ENCODE peak calls at places on chromosomes 11 and 22, in five cellular contexts. P is SK-N-SH, L is mammary epithelial cell, S is hepatocyte, W is lower lobe of right lung. I is an unnamed sample. For H3K4me1, the result is how much of the 10 kb centered on the place peaks cover.

GRCh38 chr11:66846671-66847091 is 3.4 kb downstream of the RCE1 start:
- DNase-seq in P (no peak), L (no peak), S (no peak), W (no peak), I (no peak)

GRCh38 chr11:118442903-118443589 is 6.8 kb downstream of the KMT2A start:
- DNase-seq in P (no peak), L (no peak), S (peak), W (no peak), I (no peak)

GRCh38 chr11:43951231-43951630 is 8.8 kb downstream of the C11orf96 start:
- DNase-seq in P (no peak), L (no peak), S (no peak), W (no peak), I (no peak)

GRCh38 chr22:29346659-29347058 is 31.2 kb upstream of the RASL10A start:
- DNase-seq in P (no peak), L (no peak), S (no peak), W (no peak), I (no peak)

GRCh38 chr11:84398017-84398626 is 1112.0 kb upstream of the CCDC90B start:
- DNase-seq in P (peak), L (peak), S (peak), W (no peak), I (no peak)

GRCh38 chr11:22433517-22433916 is 95.3 kb downstream of the SLC17A6 start:
- DNase-seq in P (no peak), L (no peak), S (no peak), W (no peak), I (no peak)

GRCh38 chr11:103862827-103863213 is 173.6 kb upstream of the DDI1 start:
- DNase-seq in P (no peak), L (no peak), S (no peak), W (no peak), I (no peak)

GRCh38 chr11:1693327-1694063 is 3.5 kb upstream of the KRTAP5-6 start:
- DNase-seq in P (peak), L (peak), S (peak), W (peak), I (peak)

GRCh38 chr22:44585559-44586121 is 87.6 kb upstream of the RTL6 start:
- DNase-seq in P (no peak), L (no peak), S (no peak), W (peak), I (peak)

GRCh38 chr11:3183523-3183922 is 18.4 kb upstream of the OSBPL5 start:
- DNase-seq in P (no peak), L (no peak), S (no peak), W (peak), I (peak)

GRCh38 chr11:96614846-96615245 is 225.0 kb downstream of the JRKL start:
- DNase-seq in P (no peak), L (no peak), S (no peak), W (no peak), I (no peak)

GRCh38 chr22:44389181-44389580 is 76.4 kb upstream of the SHISAL1 start:
- DNase-seq in P (no peak), L (no peak), S (no peak), W (peak), I (no peak)

GRCh38 chr11:14789879-14790484 is 102.0 kb downstream of the CYP2R1 start:
- DNase-seq in P (no peak), L (no peak), S (no peak), W (no peak), I (no peak)

GRCh38 chr11:45252134-45252856 is 33.8 kb downstream of the SYT13 start:
- DNase-seq in P (peak), L (no peak), S (peak), W (peak), I (no peak)

GRCh38 chr11:87966744-87967143 is 208.5 kb downstream of the RAB38 start:
- DNase-seq in P (no peak), L (no peak), S (no peak), W (no peak), I (no peak)
- H3K27ac ChIP-seq in P (no peak), L (no peak), S (no peak), W (no peak), I (no peak)

GRCh38 chr11:64765291-64765803 is 5.6 kb upstream of the PYGM start:
- DNase-seq in P (peak), L (no peak), S (no peak), W (no peak), I (peak)
- H3K4me1 ChIP-seq in P (under half), L (under half), S (under half), W (under half), I (half or more)

GRCh38 chr11:12388939-12389670 is 11.7 kb downstream of the PARVA start:
- DNase-seq in P (no peak), L (no peak), S (no peak), W (no peak), I (no peak)
- H3K27ac ChIP-seq in P (no peak), L (peak), S (no peak), W (no peak), I (no peak)

DNA sequence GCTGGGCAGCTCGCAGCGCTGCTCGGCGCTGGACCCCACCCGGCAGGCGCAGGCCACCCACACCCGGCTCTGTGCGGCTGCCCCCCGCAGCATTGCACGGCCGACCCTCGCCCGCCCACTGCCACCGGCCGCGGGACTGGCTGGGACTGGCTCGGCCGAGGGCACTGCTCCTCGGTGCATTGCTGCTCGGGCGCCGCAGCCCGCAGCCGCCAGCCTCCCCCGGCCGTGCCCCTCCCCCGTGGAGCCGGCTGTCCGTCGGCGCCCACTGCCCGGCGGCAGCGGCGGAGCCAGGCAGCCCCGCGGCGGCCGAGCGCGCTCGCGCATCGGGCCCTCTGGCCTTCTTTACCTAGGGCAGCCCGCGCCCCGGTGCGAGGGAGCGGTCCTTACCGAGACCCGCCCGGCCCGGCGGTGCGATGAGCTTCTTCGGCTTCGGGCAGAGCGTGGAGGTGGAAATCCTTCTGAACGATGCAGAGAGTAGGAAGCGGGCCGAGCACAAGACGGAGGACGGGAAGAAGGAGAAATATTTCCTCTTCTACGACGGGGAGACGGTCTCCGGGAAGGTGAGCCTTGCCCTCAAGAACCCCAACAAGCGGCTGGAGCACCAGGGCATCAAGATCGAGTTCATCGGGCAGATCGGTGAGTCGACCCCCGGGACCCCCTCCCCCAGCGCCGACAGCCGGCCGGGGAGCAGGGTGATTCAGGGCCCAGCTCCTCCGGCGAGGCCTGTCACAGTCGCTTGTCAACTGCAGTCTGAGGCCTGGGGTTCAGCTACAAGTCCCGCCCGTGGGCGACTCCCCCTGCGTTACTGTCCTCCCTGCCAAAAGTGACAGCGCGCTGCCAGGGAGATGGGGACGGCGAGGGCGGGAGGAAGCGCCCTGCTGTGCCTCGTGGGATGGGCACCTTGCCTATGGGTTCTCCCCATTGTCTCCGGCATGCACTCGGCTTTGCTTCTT is 515 bp downstream of the VPS26B start:
- DNase-seq in P (peak), L (peak), S (peak), W (peak), I (peak)
- H3K4me1 ChIP-seq in P (under half), L (under half), S (under half), W (under half), I (under half)

DNA sequence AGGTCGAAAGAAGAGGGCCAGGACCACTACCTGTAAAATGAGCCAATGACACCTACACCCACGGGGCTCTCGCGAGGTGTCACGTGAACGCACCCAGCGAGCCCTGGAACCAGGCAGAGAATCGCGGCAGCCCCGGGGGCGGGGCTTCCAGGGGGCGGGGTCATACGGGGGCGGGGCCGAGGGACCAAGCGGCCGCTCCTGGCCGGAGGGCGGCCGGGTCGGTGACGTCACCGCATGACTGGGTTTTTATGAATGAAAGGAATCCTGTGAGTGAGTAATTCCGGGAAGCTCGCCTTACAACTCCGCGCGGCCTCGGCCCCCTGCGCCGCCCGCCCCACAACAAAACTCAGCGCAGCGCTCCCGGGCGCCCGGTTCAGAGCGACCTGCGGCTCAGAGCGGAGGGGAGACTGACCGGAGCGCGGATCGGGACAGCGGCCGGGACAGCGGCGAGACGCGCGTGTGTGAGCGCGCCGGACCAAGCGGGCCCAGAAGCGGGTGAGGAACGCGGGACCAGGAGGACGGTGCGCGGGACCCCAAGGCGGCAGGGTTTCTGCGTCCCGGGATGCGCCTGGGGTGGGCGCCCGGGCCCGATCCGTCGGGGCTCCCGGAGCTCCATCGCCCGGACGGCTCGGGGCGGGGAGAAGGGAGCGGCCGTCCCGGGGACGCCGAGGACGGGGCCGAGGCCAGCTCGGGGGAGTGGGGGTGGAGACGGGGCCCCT is at the start of gene MAFF:
- DNase-seq in P (peak), L (peak), S (peak), W (peak), I (peak)
- H3K27ac ChIP-seq in P (peak), L (peak), S (peak), W (peak), I (peak)

DNA sequence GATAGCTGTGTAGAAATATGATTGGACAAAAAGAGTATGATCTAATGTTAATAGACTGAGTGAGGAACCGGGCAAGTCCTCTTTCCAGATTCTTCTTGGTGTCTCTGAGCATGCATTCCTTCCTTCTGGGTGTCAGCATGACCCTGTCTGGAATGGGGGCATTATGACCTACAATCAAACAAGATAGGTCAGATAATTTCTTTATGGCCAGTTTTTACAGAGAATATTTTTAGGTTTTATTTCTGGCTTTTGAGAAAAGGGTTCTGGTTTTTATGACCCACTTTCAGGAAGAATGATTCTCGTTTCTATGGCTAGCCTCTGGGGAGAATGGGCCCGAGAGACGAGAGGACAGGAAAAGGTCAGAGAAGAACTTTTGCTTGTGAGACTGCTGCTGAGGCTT is 383.7 kb downstream of the AASDHPPT start:
- DNase-seq in P (no peak), L (no peak), S (no peak), W (no peak), I (no peak)
- H3K4me1 ChIP-seq in P (under half), L (under half), S (under half), W (under half), I (under half)

GRCh38 chr11:120035756-120036155 is 102.2 kb downstream of the TRIM29 start:
- DNase-seq in P (no peak), L (no peak), S (no peak), W (no peak), I (no peak)
- H3K27ac ChIP-seq in P (no peak), L (no peak), S (no peak), W (no peak), I (no peak)

GRCh38 chr22:23211622-23212021 is 31.3 kb downstream of the BCR start:
- DNase-seq in P (no peak), L (no peak), S (no peak), W (peak), I (no peak)
- H3K4me1 ChIP-seq in P (under half), L (under half), S (under half), W (under half), I (under half)